ENCODE peak calls at places on chromosomes 7 and 10, in four cellular contexts. One of them, this sample, is unnamed.

GRCh38 chr7:55552320-55553086 is 19.8 kb downstream of the VOPP1 start:
- DNase-seq in A549: no peak
- DNase-seq in PC-3: peak; percentile 86
- DNase-seq in endodermal cell: peak; percentile 58
- DNase-seq in this sample: no peak

GRCh38 chr10:47370878-47371277 is 13.2 kb downstream of the ZNF488 start:
- DNase-seq in PC-3: no peak
- DNase-seq in A549: no peak
- DNase-seq in endodermal cell: peak; percentile 15
- DNase-seq in this sample: no peak

GRCh38 chr10:100575781-100576635 is 40.3 kb downstream of the HIF1AN start:
- DNase-seq in PC-3: no peak
- DNase-seq in A549: no peak
- DNase-seq in endodermal cell: no peak
- DNase-seq in this sample: no peak

GRCh38 chr10:121240011-121240410 is 358.2 kb downstream of the FGFR2 start:
- DNase-seq in endodermal cell: no peak
- DNase-seq in PC-3: no peak
- DNase-seq in A549: no peak
- DNase-seq in this sample: no peak

GRCh38 chr10:51748959-51749358 is 49.6 kb upstream of the CSTF2T start:
- DNase-seq in PC-3: no peak
- DNase-seq in A549: no peak
- DNase-seq in endodermal cell: no peak
- DNase-seq in this sample: no peak

GRCh38 chr7:66039094-66039493 is 36.5 kb upstream of the ASL start:
- DNase-seq in endodermal cell: no peak
- DNase-seq in A549: no peak
- DNase-seq in PC-3: no peak
- DNase-seq in this sample: no peak

GRCh38 chr10:123560301-123561144 is 105.6 kb upstream of the GPR26 start:
- DNase-seq in endodermal cell: peak; percentile 29
- DNase-seq in PC-3: no peak
- DNase-seq in A549: no peak
- DNase-seq in this sample: no peak

GRCh38 chr7:119562839-119563238 is 710.1 kb upstream of the KCND2 start:
- DNase-seq in endodermal cell: no peak
- DNase-seq in A549: no peak
- DNase-seq in PC-3: peak; percentile 4
- DNase-seq in this sample: no peak

GRCh38 chr7:144720139-144720538 is 115.7 kb downstream of the TPK1 start:
- DNase-seq in A549: no peak
- DNase-seq in endodermal cell: peak; percentile 79
- DNase-seq in PC-3: peak; percentile 89
- DNase-seq in this sample: no peak

GRCh38 chr10:11435621-11436020 is 175.8 kb downstream of the USP6NL start:
- DNase-seq in endodermal cell: peak; percentile 59
- DNase-seq in A549: no peak
- DNase-seq in PC-3: no peak
- DNase-seq in this sample: no peak

GRCh38 chr7:128136215-128136597 is 104.9 kb upstream of the LEP start:
- DNase-seq in A549: peak; percentile 30
- DNase-seq in PC-3: no peak
- DNase-seq in endodermal cell: peak; percentile 84
- DNase-seq in this sample: peak; percentile 39

GRCh38 chr10:96618648-96619047 is 31.8 kb upstream of the TM9SF3 start:
- DNase-seq in A549: no peak
- DNase-seq in endodermal cell: peak; percentile 50
- DNase-seq in PC-3: no peak
- DNase-seq in this sample: peak; percentile 38

GRCh38 chr7:5226921-5227785 is 37.1 kb downstream of the WIPI2 start:
- DNase-seq in endodermal cell: no peak
- DNase-seq in PC-3: no peak
- DNase-seq in A549: no peak
- DNase-seq in this sample: no peak

GRCh38 chr10:96651998-96652431 is 65.2 kb upstream of the TM9SF3 start:
- DNase-seq in PC-3: no peak
- DNase-seq in A549: no peak
- DNase-seq in endodermal cell: no peak
- DNase-seq in this sample: no peak

GRCh38 chr7:103799298-103799697 is 190.2 kb downstream of the RELN start:
- DNase-seq in endodermal cell: no peak
- DNase-seq in PC-3: no peak
- DNase-seq in A549: no peak
- DNase-seq in this sample: no peak

GRCh38 chr7:28410628-28411578 is 1.4 kb upstream of the CREB5 start:
- DNase-seq in PC-3: peak; percentile 37
- DNase-seq in endodermal cell: peak; percentile 73
- DNase-seq in A549: no peak
- DNase-seq in this sample: peak; percentile 70

GRCh38 chr7:20329389-20330175 is 1.1 kb upstream of the ITGB8 start:
- DNase-seq in PC-3: peak; percentile 90
- DNase-seq in endodermal cell: peak; percentile 86
- DNase-seq in A549: peak; percentile 81
- DNase-seq in this sample: peak; percentile 81

GRCh38 chr10:18397886-18398285 is 253.5 kb downstream of the NSUN6 start:
- DNase-seq in A549: no peak
- DNase-seq in PC-3: no peak
- DNase-seq in endodermal cell: no peak
- DNase-seq in this sample: no peak

GRCh38 chr7:134599371-134599770 is 47.3 kb upstream of the BPGM start:
- DNase-seq in endodermal cell: no peak
- DNase-seq in PC-3: no peak
- DNase-seq in A549: no peak
- DNase-seq in this sample: peak; percentile 28

GRCh38 chr10:132701846-132702190 is 84.1 kb downstream of the NKX6-2 start:
- DNase-seq in A549: no peak
- DNase-seq in endodermal cell: no peak
- DNase-seq in PC-3: no peak
- DNase-seq in this sample: no peak

GRCh38 chr10:64041989-64042490 is 520.8 kb downstream of the REEP3 start:
- DNase-seq in endodermal cell: no peak
- DNase-seq in PC-3: no peak
- DNase-seq in A549: no peak
- DNase-seq in this sample: no peak

GRCh38 chr7:157250605-157251228 is 86.1 kb upstream of the DNAJB6 start:
- DNase-seq in endodermal cell: peak; percentile 88
- DNase-seq in PC-3: peak; percentile 82
- DNase-seq in A549: peak; percentile 38
- DNase-seq in this sample: peak; percentile 73

GRCh38 chr7:27419581-27420177 is 177.1 kb downstream of the EVX1 start:
- DNase-seq in endodermal cell: no peak
- DNase-seq in PC-3: peak; percentile 78
- DNase-seq in A549: no peak
- DNase-seq in this sample: peak; percentile 9

GRCh38 chr10:132878091-132878729 is 64.2 kb downstream of the CFAP46 start:
- DNase-seq in endodermal cell: peak; percentile 41
- DNase-seq in A549: no peak
- DNase-seq in PC-3: no peak
- DNase-seq in this sample: no peak

GRCh38 chr7:141593134-141593533 is 41.9 kb downstream of the AGK start:
- DNase-seq in A549: no peak
- DNase-seq in endodermal cell: no peak
- DNase-seq in PC-3: no peak
- DNase-seq in this sample: peak; percentile 82

GRCh38 chr10:102115775-102116174 is 4.4 kb downstream of the LDB1 start:
- DNase-seq in PC-3: no peak
- DNase-seq in A549: no peak
- DNase-seq in endodermal cell: no peak
- DNase-seq in this sample: no peak

GRCh38 chr7:2638224-2638991 is 6.6 kb downstream of the TTYH3 start:
- DNase-seq in PC-3: no peak
- DNase-seq in A549: no peak
- DNase-seq in endodermal cell: no peak
- DNase-seq in this sample: peak; percentile 46
- H3K4me1 ChIP-seq in PC-3: peaks cover 9% of the 10 kb centered on the region
- H3K4me1 ChIP-seq in A549: peaks cover 42% of the 10 kb centered on the region
- H3K4me1 ChIP-seq in endodermal cell: peaks cover 3% of the 10 kb centered on the region
- H3K4me1 ChIP-seq in this sample: peaks cover 52% of the 10 kb centered on the region

GRCh38 chr10:29797616-29798015 is 162.8 kb upstream of the SVIL start:
- DNase-seq in A549: no peak
- DNase-seq in endodermal cell: no peak
- DNase-seq in PC-3: no peak
- DNase-seq in this sample: no peak
- H3K4me1 ChIP-seq in A549: peaks cover 17% of the 10 kb centered on the region
- H3K4me1 ChIP-seq in endodermal cell: no peaks in the 10 kb centered on the region
- H3K4me1 ChIP-seq in PC-3: peaks cover 16% of the 10 kb centered on the region
- H3K4me1 ChIP-seq in this sample: peaks cover 3% of the 10 kb centered on the region

GRCh38 chr10:3095373-3096139 is 28.2 kb downstream of the PFKP start:
- DNase-seq in endodermal cell: no peak
- DNase-seq in PC-3: peak; percentile 91
- DNase-seq in A549: peak; percentile 92
- DNase-seq in this sample: no peak
- H3K4me1 ChIP-seq in endodermal cell: peaks cover 19% of the 10 kb centered on the region
- H3K4me1 ChIP-seq in PC-3: peaks cover 46% of the 10 kb centered on the region
- H3K4me1 ChIP-seq in A549: peaks cover 90% of the 10 kb centered on the region
- H3K4me1 ChIP-seq in this sample: peaks cover 66% of the 10 kb centered on the region

DNA sequence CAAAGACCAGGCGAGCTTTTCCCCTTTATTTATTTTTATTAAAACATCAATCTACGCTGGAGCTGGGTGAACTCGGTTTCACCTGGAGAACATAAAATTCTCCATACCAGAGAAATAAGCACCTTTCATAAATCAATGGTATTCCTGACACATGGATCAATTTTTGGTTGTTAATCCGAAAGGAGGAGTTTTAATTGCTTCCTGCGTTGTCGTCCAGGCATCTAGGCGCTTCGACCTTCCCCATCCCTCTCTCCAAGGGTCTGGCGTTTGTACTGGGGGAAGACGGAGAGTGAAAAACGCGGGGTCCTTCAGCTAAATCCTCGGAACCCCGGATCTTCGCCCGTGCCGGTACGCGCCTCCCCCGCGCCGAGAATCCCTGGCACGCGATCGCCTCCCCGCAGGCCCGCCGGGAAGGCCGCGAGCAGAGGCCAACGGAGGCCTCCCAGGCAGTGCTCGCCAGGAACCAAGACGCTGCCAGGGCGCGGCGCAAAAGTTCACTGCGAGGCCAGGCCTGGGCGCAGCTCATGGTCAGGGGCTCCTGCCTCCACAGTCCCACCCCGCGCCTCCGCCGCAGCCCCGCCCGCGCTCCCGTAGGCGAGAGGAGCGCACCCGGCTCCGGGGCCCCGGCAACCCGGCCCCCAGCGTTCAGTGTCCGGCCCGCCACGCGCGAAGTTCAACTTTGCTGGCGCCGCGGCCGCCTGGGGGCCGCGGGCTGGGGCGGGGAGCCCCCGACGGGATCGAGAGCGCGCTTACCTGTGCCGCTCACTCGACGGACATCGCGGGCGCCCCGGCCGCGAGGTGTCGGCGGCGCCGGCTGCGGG is 8.3 kb upstream of the EBF3 start:
- DNase-seq in PC-3: no peak
- DNase-seq in A549: no peak
- DNase-seq in endodermal cell: peak; percentile 80
- DNase-seq in this sample: peak; percentile 35
- H3K4me1 ChIP-seq in PC-3: peaks cover 6% of the 10 kb centered on the region
- H3K4me1 ChIP-seq in A549: peaks cover 6% of the 10 kb centered on the region
- H3K4me1 ChIP-seq in endodermal cell: peaks cover 4% of the 10 kb centered on the region
- H3K4me1 ChIP-seq in this sample: peaks cover 9% of the 10 kb centered on the region

GRCh38 chr7:82364671-82365070 is 78.9 kb downstream of the CACNA2D1 start:
- DNase-seq in PC-3: no peak
- DNase-seq in endodermal cell: no peak
- DNase-seq in A549: no peak
- DNase-seq in this sample: no peak
- H3K4me1 ChIP-seq in PC-3: no peaks in the 10 kb centered on the region
- H3K4me1 ChIP-seq in endodermal cell: no peaks in the 10 kb centered on the region
- H3K4me1 ChIP-seq in A549: peaks cover 9% of the 10 kb centered on the region
- H3K4me1 ChIP-seq in this sample: no peaks in the 10 kb centered on the region

GRCh38 chr7:2635810-2636701 is 4.3 kb downstream of the TTYH3 start:
- DNase-seq in A549: no peak
- DNase-seq in endodermal cell: no peak
- DNase-seq in PC-3: no peak
- DNase-seq in this sample: peak; percentile 70

GRCh38 chr7:2635148-2635668 is 3.4 kb downstream of the TTYH3 start:
- DNase-seq in endodermal cell: no peak
- DNase-seq in A549: no peak
- DNase-seq in PC-3: no peak
- DNase-seq in this sample: no peak

GRCh38 chr7:2637505-2638223 is 5.9 kb downstream of the TTYH3 start:
- DNase-seq in endodermal cell: no peak
- DNase-seq in PC-3: no peak
- DNase-seq in A549: no peak
- DNase-seq in this sample: no peak

GRCh38 chr7:2639151-2639993 is 7.6 kb downstream of the TTYH3 start:
- DNase-seq in endodermal cell: no peak
- DNase-seq in PC-3: no peak
- DNase-seq in A549: no peak
- DNase-seq in this sample: no peak

DNA sequence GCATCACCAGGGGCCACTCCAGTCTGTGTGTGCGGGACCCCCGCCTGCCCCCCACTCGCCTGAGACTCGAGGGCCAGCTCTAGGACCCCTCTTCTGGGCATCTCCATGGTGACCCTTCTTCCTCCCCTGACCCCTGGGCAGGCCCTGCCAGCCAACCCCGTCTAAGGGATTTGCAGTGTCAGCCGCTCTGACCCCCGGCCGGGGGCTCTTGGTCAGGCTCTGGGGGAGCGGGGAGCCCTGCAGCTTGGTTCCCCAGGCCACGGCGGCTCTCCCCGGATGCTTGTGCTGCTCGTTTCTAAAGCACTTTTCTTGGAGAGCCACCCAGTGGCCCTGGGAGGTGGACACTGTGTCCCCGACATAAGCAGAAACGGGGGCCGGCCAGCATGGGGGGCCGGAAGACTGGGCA is 5.3 kb downstream of the TTYH3 start:
- DNase-seq in PC-3: no peak
- DNase-seq in A549: no peak
- DNase-seq in endodermal cell: no peak
- DNase-seq in this sample: no peak
- H3K4me1 ChIP-seq in PC-3: peaks cover 11% of the 10 kb centered on the region
- H3K4me1 ChIP-seq in A549: peaks cover 43% of the 10 kb centered on the region
- H3K4me1 ChIP-seq in endodermal cell: peaks cover 3% of the 10 kb centered on the region
- H3K4me1 ChIP-seq in this sample: peaks cover 52% of the 10 kb centered on the region

GRCh38 chr10:119206603-119207366 is 586 bp upstream of the GRK5 start:
- DNase-seq in PC-3: peak; percentile 68
- DNase-seq in A549: peak; percentile 81
- DNase-seq in endodermal cell: peak; percentile 88
- DNase-seq in this sample: peak; percentile 88

GRCh38 chr10:119199231-119199992 is 8.0 kb upstream of the GRK5 start:
- DNase-seq in A549: peak; percentile 68
- DNase-seq in endodermal cell: peak; percentile 85
- DNase-seq in PC-3: peak; percentile 70
- DNase-seq in this sample: peak; percentile 92

GRCh38 chr10:119201233-119201632 is 6.1 kb upstream of the GRK5 start:
- DNase-seq in A549: no peak
- DNase-seq in PC-3: peak; percentile 40
- DNase-seq in endodermal cell: no peak
- DNase-seq in this sample: no peak

GRCh38 chr10:119205926-119206602 is 1.3 kb upstream of the GRK5 start:
- DNase-seq in endodermal cell: peak; percentile 74
- DNase-seq in PC-3: peak; percentile 37
- DNase-seq in A549: peak; percentile 64
- DNase-seq in this sample: no peak

DNA sequence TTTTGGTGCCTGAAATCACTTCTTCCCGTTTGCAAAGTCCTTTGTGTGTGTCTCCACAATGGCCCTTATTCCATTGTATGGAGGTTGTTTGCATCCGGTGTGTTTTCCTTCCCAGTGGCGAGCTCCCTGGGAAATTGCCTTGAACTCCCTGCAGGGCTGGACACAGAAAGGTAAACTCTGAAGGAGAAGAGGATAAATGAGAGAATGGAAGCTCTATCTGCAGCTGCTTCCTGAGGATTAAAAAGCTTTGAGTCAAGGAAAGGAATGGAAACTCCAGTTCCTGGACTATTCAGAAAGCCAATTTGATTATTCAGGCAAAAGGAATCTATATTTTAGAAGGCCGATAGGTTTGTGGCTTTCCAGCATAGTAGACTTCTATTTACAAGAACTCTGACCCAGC is 4.4 kb upstream of the GRK5 start:
- DNase-seq in endodermal cell: no peak
- DNase-seq in PC-3: peak; percentile 64
- DNase-seq in A549: no peak
- DNase-seq in this sample: no peak
- H3K4me1 ChIP-seq in endodermal cell: peaks cover 4% of the 10 kb centered on the region
- H3K4me1 ChIP-seq in PC-3: peaks cover 27% of the 10 kb centered on the region
- H3K4me1 ChIP-seq in A549: peaks cover 6% of the 10 kb centered on the region
- H3K4me1 ChIP-seq in this sample: no peaks in the 10 kb centered on the region